ENCODE peak calls at places on chromosomes 7 and 10, in eight cellular contexts. X is NCI-H1092; U is RPMI8226; F is RWPE2; S is naive thymus-derived CD8-positive, alpha-beta T cell; K is neural progenitor cell; T is SJSA1; Z is activated T-cell treated with anti-CD3 and anti-CD28 coated beads for 48 hours. L is an unnamed sample.

GRCh38 chr10:27893320-27894014 is 105.4 kb downstream of the ODAD2 start:
- DNase-seq in U (no peak), K (no peak), X (no peak), Z (no peak), T (peak), S (peak), F (no peak), L (no peak)

GRCh38 chr7:47458057-47458456 is 123.9 kb downstream of the TNS3 start:
- DNase-seq in Z (no peak), S (no peak), X (no peak), K (no peak), U (no peak), F (no peak), T (no peak), L (no peak)

GRCh38 chr10:101888251-101888949 is 44.8 kb upstream of the KCNIP2 start:
- DNase-seq in Z (no peak), S (no peak), F (no peak), U (no peak), K (no peak), T (no peak), X (no peak), L (no peak)

GRCh38 chr7:22725585-22725984 is 1.4 kb upstream of the IL6 start:
- DNase-seq in Z (no peak), T (peak), K (peak), S (no peak), X (no peak), F (no peak), U (peak), L (no peak)

GRCh38 chr10:8242295-8242872 is 187.9 kb downstream of the GATA3 start:
- DNase-seq in K (no peak), U (no peak), S (no peak), Z (peak), X (no peak), T (no peak), F (no peak), L (no peak)

GRCh38 chr10:75294518-75294865 is 58.7 kb upstream of the COMTD1 start:
- DNase-seq in F (no peak), K (peak), X (no peak), T (no peak), Z (no peak), S (no peak), U (no peak), L (no peak)

GRCh38 chr10:12949248-12949647 is 52.3 kb downstream of the CCDC3 start:
- DNase-seq in F (no peak), K (no peak), T (no peak), S (no peak), X (no peak), U (no peak), Z (no peak), L (no peak)

GRCh38 chr7:159215053-159215452 is 70.4 kb upstream of the VIPR2 start:
- DNase-seq in F (no peak), U (no peak), Z (no peak), K (no peak), T (no peak), X (no peak), S (no peak), L (no peak)

GRCh38 chr7:66921918-66922486 is 977 bp downstream of the TMEM248 start:
- DNase-seq in Z (no peak), K (peak), T (peak), F (no peak), S (peak), U (peak), X (no peak), L (peak)

GRCh38 chr7:78178319-78178718 is 379.7 kb downstream of the PHTF2 start:
- DNase-seq in U (no peak), S (no peak), T (no peak), X (no peak), F (no peak), K (no peak), Z (no peak), L (no peak)

GRCh38 chr7:14717711-14718304 is 184.7 kb downstream of the DGKB start:
- DNase-seq in K (peak), T (no peak), S (no peak), X (peak), U (peak), F (no peak), Z (no peak), L (peak)

GRCh38 chr10:22133640-22134624 is 83.9 kb downstream of the EBLN1 start:
- DNase-seq in T (no peak), F (no peak), U (peak), X (no peak), S (no peak), K (no peak), Z (no peak), L (peak)

GRCh38 chr10:103870503-103870902 is 15.1 kb upstream of the SH3PXD2A start:
- DNase-seq in F (peak), U (no peak), K (peak), T (no peak), S (no peak), Z (no peak), X (no peak), L (no peak)

GRCh38 chr7:111561909-111562732 is at the start of gene IMMP2L:
- DNase-seq in U (peak), S (peak), K (peak), Z (peak), F (peak), X (peak), T (peak), L (peak)

GRCh38 chr7:102300643-102301211 is 14.1 kb downstream of the SH2B2 start:
- DNase-seq in U (no peak), S (no peak), Z (no peak), T (no peak), F (peak), X (no peak), K (peak), L (no peak)

GRCh38 chr10:1406976-1407945 is 330.1 kb downstream of the ADARB2 start:
- DNase-seq in X (no peak), T (no peak), K (no peak), Z (no peak), S (no peak), U (no peak), F (no peak), L (no peak)

GRCh38 chr7:80858141-80858903 is 60.5 kb downstream of the SEMA3C start:
- DNase-seq in S (no peak), Z (no peak), F (no peak), K (no peak), T (no peak), U (peak), X (no peak), L (no peak)

GRCh38 chr7:26034386-26034785 is 117.6 kb upstream of the NFE2L3 start:
- DNase-seq in U (no peak), S (no peak), Z (no peak), F (no peak), K (no peak), X (no peak), T (no peak), L (no peak)

GRCh38 chr10:50325449-50326188 is 74.3 kb upstream of the ASAH2 start:
- DNase-seq in K (no peak), T (peak), X (no peak), Z (no peak), F (peak), S (no peak), U (no peak), L (no peak)

GRCh38 chr7:22990588-22990949 is 23.4 kb downstream of the HYCC1 start:
- DNase-seq in Z (no peak), K (no peak), T (peak), F (no peak), X (no peak), S (no peak), U (no peak), L (no peak)

GRCh38 chr7:148485618-148486017 is 104.9 kb upstream of the C7orf33 start:
- DNase-seq in T (no peak), X (no peak), Z (no peak), S (no peak), F (no peak), K (no peak), U (no peak), L (no peak)

GRCh38 chr10:115857856-115858255 is 415.1 kb downstream of the GFRA1 start:
- DNase-seq in X (no peak), F (no peak), Z (no peak), S (no peak), K (no peak), U (no peak), T (no peak), L (no peak)

GRCh38 chr7:7136423-7136822 is 45.9 kb upstream of the C1GALT1 start:
- DNase-seq in K (no peak), Z (no peak), T (peak), X (no peak), F (no peak), U (no peak), S (peak), L (no peak)

GRCh38 chr10:91610444-91610843 is 22.4 kb downstream of the PPP1R3C start:
- DNase-seq in F (no peak), T (peak), Z (no peak), K (no peak), U (no peak), S (no peak), X (no peak), L (no peak)

GRCh38 chr10:9342865-9343450 is 1288.5 kb downstream of the GATA3 start:
- DNase-seq in F (no peak), X (no peak), T (peak), S (peak), U (peak), Z (no peak), K (peak), L (peak)

GRCh38 chr7:155565596-155565995 is 19.2 kb upstream of the CNPY1 start:
- DNase-seq in T (no peak), K (no peak), X (no peak), F (no peak), Z (no peak), U (no peak), S (no peak), L (no peak)

GRCh38 chr10:12663863-12664262 is 314.5 kb downstream of the CAMK1D start:
- DNase-seq in U (no peak), F (no peak), S (no peak), Z (no peak), T (no peak), K (no peak), X (no peak), L (no peak)

GRCh38 chr10:70052462-70053211 is at the start of gene MACROH2A2:
- DNase-seq in X (peak), U (no peak), F (no peak), K (peak), T (peak), Z (peak), S (peak), L (no peak)